ENCODE peak calls at places on chromosomes 3 and 15, in seven cellular contexts. One of them, this sample, is unnamed.

GRCh38 chr3:46076606-46077005 is 49.3 kb upstream of the XCR1 start:
- DNase-seq in fibroblast of lung: no peak
- DNase-seq in HFFc6: no peak
- DNase-seq in sigmoid colon: no peak
- DNase-seq in bronchial epithelial cell: peak; percentile 14
- DNase-seq in H9: no peak
- DNase-seq in natural killer cell: no peak
- DNase-seq in this sample: no peak

GRCh38 chr15:55980511-55980910 is 12.9 kb downstream of the NEDD4 start:
- DNase-seq in fibroblast of lung: no peak
- DNase-seq in HFFc6: no peak
- DNase-seq in sigmoid colon: no peak
- DNase-seq in bronchial epithelial cell: no peak
- DNase-seq in H9: no peak
- DNase-seq in natural killer cell: no peak
- DNase-seq in this sample: no peak

GRCh38 chr3:10764314-10765051 is 51.5 kb upstream of the SLC6A11 start:
- DNase-seq in fibroblast of lung: no peak
- DNase-seq in HFFc6: no peak
- DNase-seq in sigmoid colon: no peak
- DNase-seq in bronchial epithelial cell: no peak
- DNase-seq in H9: peak; percentile 36
- DNase-seq in natural killer cell: no peak
- DNase-seq in this sample: peak; percentile 60

GRCh38 chr3:33796137-33796536 is 2.3 kb upstream of the PDCD6IP start:
- DNase-seq in fibroblast of lung: no peak
- DNase-seq in HFFc6: no peak
- DNase-seq in sigmoid colon: no peak
- DNase-seq in bronchial epithelial cell: no peak
- DNase-seq in H9: no peak
- DNase-seq in natural killer cell: no peak
- DNase-seq in this sample: no peak

GRCh38 chr3:57227204-57227929 is at the start of gene APPL1:
- DNase-seq in fibroblast of lung: peak; percentile 86
- DNase-seq in HFFc6: peak; percentile 76
- DNase-seq in sigmoid colon: peak; percentile 95
- DNase-seq in bronchial epithelial cell: peak; percentile 82
- DNase-seq in H9: peak; percentile 95
- DNase-seq in natural killer cell: peak; percentile 86
- DNase-seq in this sample: peak; percentile 98

GRCh38 chr3:127389415-127389814 is 101.6 kb upstream of the PRR20G start:
- DNase-seq in fibroblast of lung: peak; percentile 3
- DNase-seq in HFFc6: no peak
- DNase-seq in sigmoid colon: no peak
- DNase-seq in bronchial epithelial cell: peak; percentile 22
- DNase-seq in H9: no peak
- DNase-seq in natural killer cell: no peak
- DNase-seq in this sample: no peak

GRCh38 chr3:119294889-119295769 is 946 bp downstream of the ARHGAP31 start:
- DNase-seq in fibroblast of lung: peak; percentile 61
- DNase-seq in HFFc6: no peak
- DNase-seq in sigmoid colon: peak; percentile 74
- DNase-seq in bronchial epithelial cell: peak; percentile 28
- DNase-seq in H9: peak; percentile 57
- DNase-seq in natural killer cell: peak; percentile 37
- DNase-seq in this sample: no peak

GRCh38 chr3:159798951-159799350 is 189.7 kb upstream of the IL12A start:
- DNase-seq in fibroblast of lung: peak; percentile 96
- DNase-seq in HFFc6: peak; percentile 71
- DNase-seq in sigmoid colon: no peak
- DNase-seq in bronchial epithelial cell: peak; percentile 76
- DNase-seq in H9: no peak
- DNase-seq in natural killer cell: no peak
- DNase-seq in this sample: no peak

GRCh38 chr3:30698549-30698948 is 92.1 kb downstream of the TGFBR2 start:
- DNase-seq in fibroblast of lung: no peak
- DNase-seq in HFFc6: no peak
- DNase-seq in sigmoid colon: no peak
- DNase-seq in bronchial epithelial cell: no peak
- DNase-seq in H9: no peak
- DNase-seq in natural killer cell: no peak
- DNase-seq in this sample: no peak

GRCh38 chr3:141360888-141361598 is 7.3 kb upstream of the ZBTB38 start:
- DNase-seq in fibroblast of lung: peak; percentile 95
- DNase-seq in HFFc6: peak; percentile 98
- DNase-seq in sigmoid colon: no peak
- DNase-seq in bronchial epithelial cell: peak; percentile 73
- DNase-seq in H9: no peak
- DNase-seq in natural killer cell: no peak
- DNase-seq in this sample: no peak

GRCh38 chr3:114290911-114291901 is 2.6 kb upstream of the TIGIT start:
- DNase-seq in fibroblast of lung: peak; percentile 15
- DNase-seq in HFFc6: peak; percentile 9
- DNase-seq in sigmoid colon: peak; percentile 67
- DNase-seq in bronchial epithelial cell: no peak
- DNase-seq in H9: peak; percentile 95
- DNase-seq in natural killer cell: peak; percentile 86
- DNase-seq in this sample: no peak

GRCh38 chr3:126135056-126135397 is 45.4 kb downstream of the ALDH1L1 start:
- DNase-seq in fibroblast of lung: no peak
- DNase-seq in HFFc6: no peak
- DNase-seq in sigmoid colon: peak; percentile 49
- DNase-seq in bronchial epithelial cell: no peak
- DNase-seq in H9: peak; percentile 12
- DNase-seq in natural killer cell: peak; percentile 7
- DNase-seq in this sample: no peak

DNA sequence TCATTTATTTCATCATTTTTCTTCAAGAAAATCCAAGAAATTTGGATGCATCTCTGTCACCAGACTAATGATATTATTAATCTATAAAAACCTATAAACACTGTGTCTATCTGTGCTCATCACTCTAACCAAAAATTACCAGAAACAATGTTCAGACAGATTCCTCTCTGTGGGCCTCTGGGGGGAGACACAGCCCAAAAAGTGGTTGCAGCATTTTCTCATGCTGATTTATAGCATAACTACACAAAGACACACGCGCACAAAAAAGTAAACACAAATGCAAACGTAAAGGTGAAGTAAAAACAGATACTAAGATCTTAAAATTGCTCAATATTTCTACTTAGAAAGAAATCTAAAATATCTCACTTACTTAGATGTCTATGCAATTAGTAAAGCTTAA is 976.0 kb downstream of the GBE1 start:
- DNase-seq in fibroblast of lung: no peak
- DNase-seq in HFFc6: no peak
- DNase-seq in sigmoid colon: no peak
- DNase-seq in bronchial epithelial cell: no peak
- DNase-seq in H9: no peak
- DNase-seq in natural killer cell: no peak
- DNase-seq in this sample: no peak
- TF ChIP-seq CTCF in fibroblast of lung: no peak
- TF ChIP-seq CTCF in HFFc6: no peak
- TF ChIP-seq CTCF in sigmoid colon: no peak
- TF ChIP-seq CTCF in bronchial epithelial cell: no peak
- TF ChIP-seq CTCF in H9: peak; percentile 59
- TF ChIP-seq CTCF in natural killer cell: no peak
- TF ChIP-seq CTCF in this sample: peak; percentile 59

DNA sequence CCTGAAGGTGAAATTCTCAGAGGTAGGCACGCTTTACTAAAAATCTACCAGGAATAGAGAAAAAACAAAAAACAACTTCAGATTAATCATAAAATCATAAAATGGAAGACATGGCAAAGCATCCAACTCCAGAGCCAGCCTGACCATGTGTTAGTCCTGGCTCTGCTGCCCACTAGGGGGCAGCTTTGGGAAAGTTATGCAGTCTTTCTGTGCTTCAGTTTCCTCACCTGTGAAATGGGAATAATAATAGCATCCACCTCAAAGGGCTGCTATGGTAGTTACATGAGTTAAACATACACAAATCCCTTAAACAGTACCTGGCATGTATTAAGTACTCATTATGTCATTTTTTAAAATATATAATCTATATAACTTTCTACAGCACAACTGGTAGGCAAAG is 52.3 kb downstream of the WNT5A start:
- DNase-seq in fibroblast of lung: no peak
- DNase-seq in HFFc6: peak; percentile 17
- DNase-seq in sigmoid colon: no peak
- DNase-seq in bronchial epithelial cell: peak; percentile 13
- DNase-seq in H9: peak; percentile 43
- DNase-seq in natural killer cell: no peak
- DNase-seq in this sample: no peak
- TF ChIP-seq CTCF in fibroblast of lung: peak; percentile 55
- TF ChIP-seq CTCF in HFFc6: peak; percentile 81
- TF ChIP-seq CTCF in sigmoid colon: no peak
- TF ChIP-seq CTCF in bronchial epithelial cell: peak; percentile 43
- TF ChIP-seq CTCF in H9: peak; percentile 83
- TF ChIP-seq CTCF in natural killer cell: no peak
- TF ChIP-seq CTCF in this sample: peak; percentile 70

DNA sequence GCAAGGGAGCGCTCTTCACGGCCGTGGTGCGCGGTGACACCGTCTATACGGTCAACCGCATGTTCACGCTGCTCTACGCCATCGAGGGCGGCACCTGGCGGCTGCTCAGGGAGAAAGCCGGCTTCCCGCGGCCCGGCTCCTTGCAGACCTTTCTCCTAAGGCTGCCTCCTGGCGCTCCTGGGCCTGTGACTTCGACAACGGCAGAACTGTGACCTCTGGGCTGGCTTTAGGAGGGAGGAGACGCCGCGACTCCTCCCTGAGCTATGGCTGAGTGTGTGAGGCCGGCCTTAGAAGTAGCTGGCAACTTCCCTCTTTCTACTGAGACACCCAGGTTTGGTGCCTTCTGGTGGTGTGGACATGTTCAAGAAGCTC is 1.4 kb downstream of the KBTBD13 start:
- DNase-seq in fibroblast of lung: peak; percentile 41
- DNase-seq in HFFc6: no peak
- DNase-seq in sigmoid colon: peak; percentile 89
- DNase-seq in bronchial epithelial cell: peak; percentile 26
- DNase-seq in H9: peak; percentile 94
- DNase-seq in natural killer cell: no peak
- DNase-seq in this sample: no peak
- TF ChIP-seq CTCF in fibroblast of lung: peak; percentile 35
- TF ChIP-seq CTCF in HFFc6: peak; percentile 51
- TF ChIP-seq CTCF in sigmoid colon: peak; percentile 52
- TF ChIP-seq CTCF in bronchial epithelial cell: peak; percentile 78
- TF ChIP-seq CTCF in H9: peak; percentile 77
- TF ChIP-seq CTCF in natural killer cell: peak; percentile 16
- TF ChIP-seq CTCF in this sample: peak; percentile 62

GRCh38 chr15:71752604-71753289 is 57.6 kb upstream of the NR2E3 start:
- DNase-seq in fibroblast of lung: peak; percentile 98
- DNase-seq in HFFc6: peak; percentile 98
- DNase-seq in sigmoid colon: no peak
- DNase-seq in bronchial epithelial cell: peak; percentile 73
- DNase-seq in H9: peak; percentile 44
- DNase-seq in natural killer cell: no peak
- DNase-seq in this sample: no peak
- TF ChIP-seq CTCF in fibroblast of lung: peak; percentile 67
- TF ChIP-seq CTCF in HFFc6: peak; percentile 83
- TF ChIP-seq CTCF in sigmoid colon: no peak
- TF ChIP-seq CTCF in bronchial epithelial cell: peak; percentile 47
- TF ChIP-seq CTCF in H9: peak; percentile 74
- TF ChIP-seq CTCF in natural killer cell: no peak
- TF ChIP-seq CTCF in this sample: peak; percentile 58